ENCODE peak calls at places on chromosomes 2 and 18, in seven cellular contexts. Q, C, T, V, R, S and D are unnamed samples.

GRCh38 chr2:132871829-132872228 is 201.8 kb upstream of the LYPD1 start:
- DNase-seq in V (no peak), R (no peak), Q (no peak), C (no peak), T (no peak), S (no peak), D (no peak)

GRCh38 chr18:5285326-5285725 is 10.2 kb downstream of the ZBTB14 start:
- DNase-seq in Q (no peak), C (no peak), R (no peak), V (no peak), T (no peak), S (no peak), D (no peak)

GRCh38 chr2:45892757-45893156 is 241.3 kb downstream of the PRKCE start:
- DNase-seq in S (peak), V (no peak), R (no peak), C (no peak), T (no peak), Q (no peak), D (no peak)

GRCh38 chr2:16538691-16539090 is 126.9 kb downstream of the CYRIA start:
- DNase-seq in V (no peak), C (no peak), R (no peak), S (no peak), T (no peak), Q (no peak), D (no peak)

GRCh38 chr18:48629730-48630324 is 91.0 kb downstream of the CTIF start:
- DNase-seq in T (peak), R (peak), Q (no peak), S (no peak), C (peak), V (no peak), D (no peak)

GRCh38 chr2:166464187-166464586 is 29.9 kb downstream of the SCN7A start:
- DNase-seq in C (no peak), V (no peak), Q (no peak), S (no peak), T (no peak), R (no peak), D (no peak)

GRCh38 chr2:228446732-228447131 is 265.2 kb upstream of the SPHKAP start:
- DNase-seq in C (no peak), Q (no peak), R (peak), T (no peak), V (no peak), S (no peak), D (no peak)

GRCh38 chr2:113672297-113672696 is 45.2 kb downstream of the RABL2A start:
- DNase-seq in V (no peak), S (no peak), R (no peak), C (no peak), T (no peak), Q (no peak), D (no peak)

GRCh38 chr2:224038049-224038829 is 847 bp downstream of the SERPINE2 start:
- DNase-seq in R (no peak), C (no peak), Q (peak), S (peak), T (no peak), V (peak), D (peak)

GRCh38 chr18:9474103-9474982 is 970 bp upstream of the RALBP1 start:
- DNase-seq in C (peak), R (peak), T (peak), S (no peak), V (peak), Q (peak), D (no peak)

GRCh38 chr18:57077786-57078552 is 68.9 kb upstream of the BOD1L2 start:
- DNase-seq in V (no peak), Q (no peak), C (no peak), S (no peak), R (no peak), T (no peak), D (no peak)

GRCh38 chr2:144703852-144704324 is 184.0 kb upstream of the ZEB2 start:
- DNase-seq in S (no peak), Q (peak), R (peak), T (peak), C (peak), V (no peak), D (peak)

GRCh38 chr2:172262486-172262885 is 159.8 kb upstream of the DLX2 start:
- DNase-seq in Q (no peak), C (no peak), T (no peak), S (no peak), R (no peak), V (no peak), D (no peak)

GRCh38 chr2:201768918-201769317 is 11.8 kb downstream of the ALS2 start:
- DNase-seq in R (peak), S (no peak), T (no peak), C (no peak), Q (no peak), V (no peak), D (no peak)

GRCh38 chr18:12948055-12948804 is 419 bp downstream of the SEH1L start:
- DNase-seq in V (peak), S (peak), C (peak), Q (peak), T (peak), R (peak), D (peak)
- TF ChIP-seq CTCF in V (no peak), S (no peak), C (no peak), Q (no peak), T (no peak), R (no peak), D (no peak)

GRCh38 chr2:138187221-138187620 is 222.9 kb downstream of the HNMT start:
- DNase-seq in V (no peak), C (no peak), T (no peak), S (no peak), R (no peak), Q (no peak), D (no peak)

GRCh38 chr2:138183700-138184099 is 219.4 kb downstream of the HNMT start:
- DNase-seq in R (no peak), S (no peak), T (no peak), V (no peak), Q (no peak), C (no peak), D (no peak)

GRCh38 chr2:138182913-138183312 is 218.6 kb downstream of the HNMT start:
- DNase-seq in T (no peak), S (no peak), V (no peak), R (peak), C (no peak), Q (no peak), D (no peak)

GRCh38 chr2:138184428-138184827 is 220.2 kb downstream of the HNMT start:
- DNase-seq in V (no peak), C (no peak), Q (no peak), T (no peak), R (no peak), S (no peak), D (no peak)

DNA sequence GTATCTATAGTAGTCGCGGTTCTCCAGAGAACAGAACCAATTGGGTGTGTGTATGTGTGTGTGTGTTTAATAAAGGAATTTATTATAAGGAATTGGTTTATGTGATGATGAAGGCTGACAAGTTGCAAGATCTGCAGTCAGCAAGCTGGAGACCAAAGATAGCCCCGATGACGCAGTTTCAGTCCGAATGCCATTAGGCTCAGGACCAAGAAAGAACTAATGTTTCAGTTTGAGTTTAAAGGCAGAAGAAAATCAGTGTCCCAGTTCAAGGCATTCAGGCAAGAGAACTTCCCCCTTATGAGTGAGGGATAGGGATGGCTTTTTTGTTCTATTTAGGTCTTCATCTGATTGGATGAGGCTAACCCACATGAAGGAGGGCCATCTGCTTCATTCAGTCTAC is 221.6 kb downstream of the HNMT start:
- DNase-seq in S (no peak), V (no peak), R (no peak), Q (no peak), C (no peak), T (no peak), D (no peak)
- TF ChIP-seq CTCF in S (no peak), V (no peak), R (no peak), Q (no peak), C (no peak), T (no peak), D (no peak)

GRCh38 chr2:96758987-96759386 is 1.7 kb upstream of the CNNM4 start:
- DNase-seq in Q (no peak), C (no peak), R (no peak), S (no peak), V (no peak), T (no peak), D (no peak)

GRCh38 chr2:96762529-96763253 is 2.0 kb downstream of the CNNM4 start:
- DNase-seq in T (no peak), V (no peak), R (no peak), S (no peak), C (no peak), Q (no peak), D (no peak)

GRCh38 chr2:96759548-96759947 is 1.2 kb upstream of the CNNM4 start:
- DNase-seq in Q (peak), C (no peak), V (no peak), T (no peak), S (no peak), R (no peak), D (no peak)

GRCh38 chr2:96760986-96761832 is 507 bp downstream of the CNNM4 start:
- DNase-seq in Q (peak), V (peak), C (peak), R (peak), S (no peak), T (no peak), D (no peak)

GRCh38 chr2:96760036-96760985 is at the start of gene CNNM4:
- DNase-seq in V (peak), S (peak), C (peak), T (peak), R (peak), Q (peak), D (peak)
- TF ChIP-seq CTCF in V (no peak), S (no peak), C (peak), T (no peak), R (no peak), Q (peak), D (no peak)

DNA sequence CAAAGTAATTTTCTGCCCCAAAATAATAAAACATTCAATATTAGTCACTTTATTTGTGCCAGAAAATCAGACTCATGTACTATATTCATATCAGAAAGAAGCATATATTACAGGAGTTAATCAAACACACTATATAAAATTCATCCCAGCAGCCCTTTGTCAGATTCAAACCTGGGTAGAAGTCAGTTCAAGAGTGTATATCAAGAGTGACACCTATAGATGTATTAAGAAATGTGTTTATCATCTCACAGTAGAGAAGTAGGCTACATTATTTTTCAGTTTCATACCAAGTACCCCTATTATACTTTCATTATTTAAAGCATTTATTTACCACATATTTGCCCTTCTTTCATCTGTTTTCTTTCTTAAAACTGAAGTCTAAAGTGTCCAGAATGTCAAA is 193.2 kb upstream of the DDX18 start:
- DNase-seq in C (no peak), S (no peak), V (no peak), T (no peak), Q (no peak), R (no peak), D (no peak)
- TF ChIP-seq CTCF in C (no peak), S (no peak), V (no peak), T (no peak), Q (no peak), R (no peak), D (no peak)

GRCh38 chr2:10813085-10813748 is 632 bp upstream of the PDIA6 start:
- DNase-seq in Q (no peak), C (peak), T (no peak), R (no peak), S (no peak), V (no peak), D (no peak)

GRCh38 chr2:10814571-10815331 is 2.2 kb upstream of the PDIA6 start:
- DNase-seq in Q (no peak), V (no peak), S (no peak), T (no peak), R (no peak), C (peak), D (no peak)

GRCh38 chr2:10811552-10811951 is 1.0 kb downstream of the PDIA6 start:
- DNase-seq in S (no peak), V (no peak), T (no peak), Q (no peak), R (peak), C (peak), D (no peak)

GRCh38 chr2:10812362-10813084 is at the start of gene PDIA6:
- DNase-seq in Q (peak), C (peak), R (peak), S (peak), V (peak), T (peak), D (peak)

DNA sequence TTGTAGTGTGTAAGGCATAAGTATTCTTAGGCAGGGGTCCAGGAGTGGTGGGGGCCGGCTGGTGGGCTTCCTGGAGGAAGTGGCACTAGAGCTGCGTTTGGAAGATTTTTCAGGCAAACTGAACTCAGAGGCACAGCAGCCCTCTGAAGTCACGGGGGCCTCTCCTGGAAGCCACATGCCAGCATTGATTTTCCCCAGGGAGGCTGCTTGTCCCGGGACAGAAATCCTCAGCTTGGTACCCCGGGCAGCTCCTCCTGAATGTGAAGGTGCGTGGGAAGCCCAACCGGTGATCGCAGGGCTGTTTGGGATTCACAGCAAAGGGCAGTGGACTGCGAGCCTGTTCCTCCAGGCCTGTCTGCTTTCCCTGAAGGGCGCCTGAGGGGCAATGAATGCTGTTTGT is 1.6 kb upstream of the PDIA6 start:
- DNase-seq in S (no peak), Q (no peak), V (no peak), C (peak), T (no peak), R (no peak), D (no peak)
- TF ChIP-seq CTCF in S (no peak), Q (no peak), V (no peak), C (no peak), T (no peak), R (no peak), D (no peak)